ENCODE peak calls at places on chromosomes 2 and 18, in five cellular contexts. A, K, N, Y and X are unnamed samples.

GRCh38 chr2:50546790-50547189 is 485.1 kb downstream of the NRXN1 start:
- DNase-seq in A (no peak), K (no peak), N (no peak), Y (peak; percentile 2), X (no peak)

GRCh38 chr18:78041218-78041617 is 791.6 kb downstream of the GALR1 start:
- DNase-seq in A (no peak), K (no peak), N (no peak), Y (no peak), X (no peak)

GRCh38 chr2:224381913-224382647 is 19.8 kb downstream of the FAM124B start:
- DNase-seq in A (no peak), K (no peak), N (no peak), Y (no peak), X (no peak)

GRCh38 chr2:45172993-45173392 is 163.7 kb upstream of the SIX2 start:
- DNase-seq in A (no peak), K (no peak), N (no peak), Y (no peak), X (no peak)

GRCh38 chr2:156490467-156490840 is 54.3 kb downstream of the GPD2 start:
- DNase-seq in A (no peak), K (no peak), N (no peak), Y (no peak), X (no peak)

GRCh38 chr2:228048838-228049490 is 132.5 kb downstream of the SPHKAP start:
- DNase-seq in A (peak; percentile 52), K (peak; percentile 4), N (no peak), Y (peak; percentile 66), X (no peak)

GRCh38 chr18:11005528-11005927 is 143.8 kb downstream of the PIEZO2 start:
- DNase-seq in A (no peak), K (no peak), N (no peak), Y (peak; percentile 49), X (no peak)

GRCh38 chr18:22839488-22839930 is 93.6 kb upstream of the RBBP8 start:
- DNase-seq in A (no peak), K (no peak), N (no peak), Y (no peak), X (no peak)

GRCh38 chr2:71715241-71715750 is 261.9 kb downstream of the DYSF start:
- DNase-seq in A (no peak), K (no peak), N (no peak), Y (no peak), X (no peak)

GRCh38 chr2:198930170-198930569 is 527.6 kb downstream of the SATB2 start:
- DNase-seq in A (no peak), K (no peak), N (no peak), Y (no peak), X (no peak)

GRCh38 chr2:223313101-223313500 is 261.1 kb downstream of the KCNE4 start:
- DNase-seq in A (no peak), K (no peak), N (no peak), Y (no peak), X (no peak)

GRCh38 chr18:37309059-37309458 is 256.5 kb downstream of the CELF4 start:
- DNase-seq in A (no peak), K (no peak), N (no peak), Y (no peak), X (no peak)

GRCh38 chr2:70936979-70937811 is 1.5 kb downstream of the ATP6V1B1 start:
- DNase-seq in A (no peak), K (no peak), N (no peak), Y (no peak), X (no peak)

GRCh38 chr18:10715791-10716190 is 190.0 kb downstream of the NAPG start:
- DNase-seq in A (no peak), K (peak; percentile 6), N (no peak), Y (peak; percentile 56), X (no peak)

GRCh38 chr18:10839401-10839800 is 310.0 kb downstream of the PIEZO2 start:
- DNase-seq in A (no peak), K (no peak), N (no peak), Y (no peak), X (no peak)

GRCh38 chr2:18987592-18988073 is 370.8 kb downstream of the OSR1 start:
- DNase-seq in A (no peak), K (peak; percentile 20), N (no peak), Y (peak; percentile 85), X (no peak)

GRCh38 chr2:112345030-112346027 is 69.9 kb downstream of the ZC3H6 start:
- DNase-seq in A (no peak), K (no peak), N (no peak), Y (no peak), X (no peak)

GRCh38 chr2:158659483-158659882 is 135.6 kb upstream of the DAPL1 start:
- DNase-seq in A (no peak), K (no peak), N (no peak), Y (peak; percentile 41), X (no peak)

GRCh38 chr2:186339716-186340115 is 146.3 kb upstream of the ZC3H15 start:
- DNase-seq in A (no peak), K (no peak), N (no peak), Y (no peak), X (no peak)

GRCh38 chr18:11544060-11544633 is 65.2 kb upstream of the SLC35G4 start:
- DNase-seq in A (no peak), K (no peak), N (no peak), Y (no peak), X (no peak)

GRCh38 chr2:209523778-209524362 is 100.0 kb downstream of the MAP2 start:
- DNase-seq in A (no peak), K (no peak), N (no peak), Y (no peak), X (no peak)

GRCh38 chr18:44592639-44593038 is 88.0 kb upstream of the SETBP1 start:
- DNase-seq in A (no peak), K (no peak), N (no peak), Y (peak; percentile 18), X (no peak)

GRCh38 chr18:34729264-34729663 is 19.2 kb downstream of the DTNA start:
- DNase-seq in A (peak; percentile 75), K (no peak), N (no peak), Y (peak; percentile 34), X (no peak)

GRCh38 chr2:217756375-217757107 is 246.3 kb downstream of the TNS1 start:
- DNase-seq in A (peak; percentile 89), K (no peak), N (peak; percentile 66), Y (peak; percentile 26), X (peak; percentile 32)

GRCh38 chr18:8264861-8265411 is 344.3 kb upstream of the RAB12 start:
- DNase-seq in A (no peak), K (no peak), N (no peak), Y (no peak), X (no peak)

GRCh38 chr18:10406172-10406663 is 48.2 kb upstream of the APCDD1 start:
- DNase-seq in A (no peak), K (no peak), N (no peak), Y (no peak), X (no peak)

GRCh38 chr2:17894551-17894950 is 16.1 kb downstream of the KCNS3 start:
- DNase-seq in A (no peak), K (no peak), N (no peak), Y (no peak), X (no peak)

GRCh38 chr2:73156539-73157124 is 43.9 kb upstream of the RAB11FIP5 start:
- DNase-seq in A (peak; percentile 76), K (no peak), N (peak; percentile 27), Y (peak; percentile 63), X (no peak)